ENCODE peak calls at places on chromosomes 4 and X, in five cellular contexts. One of them, this sample, is unnamed.
A peak's percentile ranks its signal among the peaks of the same experiment; 100 is the strongest.

GRCh38 chr4:20262221-20262620 is 10.5 kb downstream of the SLIT2 start:
- DNase-seq in AG08396: no peak
- DNase-seq in C1 segment of cervical spinal cord: no peak
- DNase-seq in activated CD4-positive, CD25-positive, alpha-beta regulatory T cell: no peak
- DNase-seq in brain microvascular endothelial cell: no peak
- DNase-seq in this sample: no peak

GRCh38 chr4:153107246-153107645 is 97.0 kb upstream of the TRIM2 start:
- DNase-seq in AG08396: no peak
- DNase-seq in C1 segment of cervical spinal cord: no peak
- DNase-seq in activated CD4-positive, CD25-positive, alpha-beta regulatory T cell: no peak
- DNase-seq in brain microvascular endothelial cell: no peak
- DNase-seq in this sample: no peak

GRCh38 chrX:106995678-106996077 is 4.3 kb downstream of the MORC4 start:
- DNase-seq in AG08396: no peak
- DNase-seq in C1 segment of cervical spinal cord: no peak
- DNase-seq in activated CD4-positive, CD25-positive, alpha-beta regulatory T cell: no peak
- DNase-seq in brain microvascular endothelial cell: no peak
- DNase-seq in this sample: no peak

GRCh38 chrX:65750674-65751469 is 83.4 kb downstream of the MSN start:
- DNase-seq in AG08396: no peak
- DNase-seq in C1 segment of cervical spinal cord: no peak
- DNase-seq in activated CD4-positive, CD25-positive, alpha-beta regulatory T cell: no peak
- DNase-seq in brain microvascular endothelial cell: no peak
- DNase-seq in this sample: no peak

GRCh38 chr4:152021788-152022438 is 261.1 kb upstream of the GATB start:
- DNase-seq in AG08396: no peak
- DNase-seq in C1 segment of cervical spinal cord: no peak
- DNase-seq in activated CD4-positive, CD25-positive, alpha-beta regulatory T cell: no peak
- DNase-seq in brain microvascular endothelial cell: no peak
- DNase-seq in this sample: no peak

GRCh38 chr4:117001077-117001476 is 84.3 kb downstream of the TRAM1L1 start:
- DNase-seq in AG08396: no peak
- DNase-seq in C1 segment of cervical spinal cord: no peak
- DNase-seq in activated CD4-positive, CD25-positive, alpha-beta regulatory T cell: no peak
- DNase-seq in brain microvascular endothelial cell: no peak
- DNase-seq in this sample: no peak

GRCh38 chrX:38111196-38111595 is 104.8 kb downstream of the SYTL5 start:
- DNase-seq in AG08396: no peak
- DNase-seq in C1 segment of cervical spinal cord: no peak
- DNase-seq in activated CD4-positive, CD25-positive, alpha-beta regulatory T cell: no peak
- DNase-seq in brain microvascular endothelial cell: no peak
- DNase-seq in this sample: no peak

GRCh38 chr4:98557497-98557896 is 100.9 kb downstream of the TSPAN5 start:
- DNase-seq in AG08396: peak; percentile 33
- DNase-seq in C1 segment of cervical spinal cord: no peak
- DNase-seq in activated CD4-positive, CD25-positive, alpha-beta regulatory T cell: no peak
- DNase-seq in brain microvascular endothelial cell: peak; percentile 82
- DNase-seq in this sample: peak; percentile 26